ENCODE peak calls at places on chromosomes 12 and 14, in seven cellular contexts. One of them, this sample, is unnamed.

GRCh38 chr12:47082963-47083621 is 3.3 kb upstream of the AMIGO2 start:
- DNase-seq in Peyer's patch: no peak
- DNase-seq in adrenal gland: no peak
- DNase-seq in sigmoid colon: no peak
- DNase-seq in IMR-90: peak; percentile 95
- DNase-seq in ovary: no peak
- DNase-seq in breast epithelium: no peak
- DNase-seq in this sample: no peak

GRCh38 chr14:103091041-103091882 is 3.3 kb upstream of the EXOC3L4 start:
- DNase-seq in Peyer's patch: peak; percentile 90
- DNase-seq in adrenal gland: peak; percentile 55
- DNase-seq in sigmoid colon: no peak
- DNase-seq in IMR-90: peak; percentile 47
- DNase-seq in ovary: peak; percentile 71
- DNase-seq in breast epithelium: no peak
- DNase-seq in this sample: no peak

GRCh38 chr12:40248585-40249297 is 23.9 kb downstream of the LRRK2 start:
- DNase-seq in Peyer's patch: no peak
- DNase-seq in adrenal gland: no peak
- DNase-seq in sigmoid colon: no peak
- DNase-seq in IMR-90: no peak
- DNase-seq in ovary: no peak
- DNase-seq in breast epithelium: no peak
- DNase-seq in this sample: no peak

GRCh38 chr14:87233266-87233665 is 759.7 kb downstream of the GALC start:
- DNase-seq in Peyer's patch: no peak
- DNase-seq in adrenal gland: no peak
- DNase-seq in sigmoid colon: no peak
- DNase-seq in IMR-90: no peak
- DNase-seq in ovary: no peak
- DNase-seq in breast epithelium: no peak
- DNase-seq in this sample: no peak

GRCh38 chr12:106741247-106741646 is 33.2 kb upstream of the RIC8B start:
- DNase-seq in Peyer's patch: no peak
- DNase-seq in adrenal gland: no peak
- DNase-seq in sigmoid colon: no peak
- DNase-seq in IMR-90: no peak
- DNase-seq in ovary: no peak
- DNase-seq in breast epithelium: no peak
- DNase-seq in this sample: no peak

GRCh38 chr12:89350661-89351488 is 1.4 kb downstream of the DUSP6 start:
- DNase-seq in Peyer's patch: peak; percentile 54
- DNase-seq in adrenal gland: no peak
- DNase-seq in sigmoid colon: peak; percentile 69
- DNase-seq in IMR-90: no peak
- DNase-seq in ovary: no peak
- DNase-seq in breast epithelium: no peak
- DNase-seq in this sample: no peak

GRCh38 chr12:49462103-49462739 is 76.6 kb upstream of the KCNH3 start:
- DNase-seq in Peyer's patch: no peak
- DNase-seq in adrenal gland: peak; percentile 56
- DNase-seq in sigmoid colon: no peak
- DNase-seq in IMR-90: no peak
- DNase-seq in ovary: no peak
- DNase-seq in breast epithelium: no peak
- DNase-seq in this sample: no peak

GRCh38 chr12:47124451-47124850 is 44.7 kb upstream of the AMIGO2 start:
- DNase-seq in Peyer's patch: no peak
- DNase-seq in adrenal gland: no peak
- DNase-seq in sigmoid colon: no peak
- DNase-seq in IMR-90: peak; percentile 72
- DNase-seq in ovary: no peak
- DNase-seq in breast epithelium: no peak
- DNase-seq in this sample: no peak

GRCh38 chr14:89953602-89954001 is 928 bp downstream of the EFCAB11 start:
- DNase-seq in Peyer's patch: no peak
- DNase-seq in adrenal gland: no peak
- DNase-seq in sigmoid colon: no peak
- DNase-seq in IMR-90: no peak
- DNase-seq in ovary: no peak
- DNase-seq in breast epithelium: no peak
- DNase-seq in this sample: no peak

GRCh38 chr12:121454921-121455320 is 55.0 kb downstream of the RNF34 start:
- DNase-seq in Peyer's patch: no peak
- DNase-seq in adrenal gland: no peak
- DNase-seq in sigmoid colon: no peak
- DNase-seq in IMR-90: no peak
- DNase-seq in ovary: no peak
- DNase-seq in breast epithelium: no peak
- DNase-seq in this sample: no peak

GRCh38 chr12:131929530-131930456 is 717 bp downstream of the PUS1 start:
- DNase-seq in Peyer's patch: peak; percentile 60
- DNase-seq in adrenal gland: no peak
- DNase-seq in sigmoid colon: peak; percentile 68
- DNase-seq in IMR-90: peak; percentile 10
- DNase-seq in ovary: peak; percentile 47
- DNase-seq in breast epithelium: no peak
- DNase-seq in this sample: no peak

GRCh38 chr12:111156304-111156703 is 212.6 kb downstream of the PHETA1 start:
- DNase-seq in Peyer's patch: no peak
- DNase-seq in adrenal gland: no peak
- DNase-seq in sigmoid colon: no peak
- DNase-seq in IMR-90: no peak
- DNase-seq in ovary: no peak
- DNase-seq in breast epithelium: no peak
- DNase-seq in this sample: no peak

GRCh38 chr12:113334786-113335539 is at the start of gene SLC8B1:
- DNase-seq in Peyer's patch: peak; percentile 94
- DNase-seq in adrenal gland: peak; percentile 93
- DNase-seq in sigmoid colon: peak; percentile 94
- DNase-seq in IMR-90: peak; percentile 57
- DNase-seq in ovary: peak; percentile 96
- DNase-seq in breast epithelium: peak; percentile 89
- DNase-seq in this sample: peak; percentile 93

GRCh38 chr12:121812320-121812871 is 8.6 kb downstream of the SETD1B start:
- DNase-seq in Peyer's patch: peak; percentile 84
- DNase-seq in adrenal gland: peak; percentile 83
- DNase-seq in sigmoid colon: peak; percentile 89
- DNase-seq in IMR-90: peak; percentile 64
- DNase-seq in ovary: peak; percentile 76
- DNase-seq in breast epithelium: peak; percentile 81
- DNase-seq in this sample: no peak

GRCh38 chr12:48247181-48247966 is 44.3 kb upstream of the OR10AD1 start:
- DNase-seq in Peyer's patch: no peak
- DNase-seq in adrenal gland: no peak
- DNase-seq in sigmoid colon: no peak
- DNase-seq in IMR-90: no peak
- DNase-seq in ovary: no peak
- DNase-seq in breast epithelium: no peak
- DNase-seq in this sample: no peak

GRCh38 chr14:20630340-20631022 is 11.0 kb downstream of the OR6S1 start:
- DNase-seq in Peyer's patch: peak; percentile 53
- DNase-seq in adrenal gland: no peak
- DNase-seq in sigmoid colon: no peak
- DNase-seq in IMR-90: peak; percentile 58
- DNase-seq in ovary: peak; percentile 44
- DNase-seq in breast epithelium: no peak
- DNase-seq in this sample: no peak

GRCh38 chr12:11635341-11635740 is 14.1 kb upstream of the ETV6 start:
- DNase-seq in Peyer's patch: no peak
- DNase-seq in adrenal gland: no peak
- DNase-seq in sigmoid colon: no peak
- DNase-seq in IMR-90: no peak
- DNase-seq in ovary: no peak
- DNase-seq in breast epithelium: no peak
- DNase-seq in this sample: no peak

GRCh38 chr14:30214456-30215090 is 286.9 kb upstream of the PRKD1 start:
- DNase-seq in Peyer's patch: no peak
- DNase-seq in adrenal gland: peak; percentile 34
- DNase-seq in sigmoid colon: no peak
- DNase-seq in IMR-90: peak; percentile 85
- DNase-seq in ovary: no peak
- DNase-seq in breast epithelium: no peak
- DNase-seq in this sample: no peak

GRCh38 chr14:70957710-70958109 is 50.5 kb downstream of the PCNX1 start:
- DNase-seq in Peyer's patch: no peak
- DNase-seq in adrenal gland: no peak
- DNase-seq in sigmoid colon: no peak
- DNase-seq in IMR-90: no peak
- DNase-seq in ovary: no peak
- DNase-seq in breast epithelium: no peak
- DNase-seq in this sample: no peak

GRCh38 chr14:72610831-72611200 is 283.1 kb downstream of the DPF3 start:
- DNase-seq in Peyer's patch: no peak
- DNase-seq in adrenal gland: no peak
- DNase-seq in sigmoid colon: no peak
- DNase-seq in IMR-90: no peak
- DNase-seq in ovary: no peak
- DNase-seq in breast epithelium: no peak
- DNase-seq in this sample: peak; percentile 16

GRCh38 chr14:50943261-50943942 is 881 bp downstream of the PYGL start:
- DNase-seq in Peyer's patch: peak; percentile 59
- DNase-seq in adrenal gland: peak; percentile 55
- DNase-seq in sigmoid colon: peak; percentile 90
- DNase-seq in IMR-90: peak; percentile 28
- DNase-seq in ovary: peak; percentile 71
- DNase-seq in breast epithelium: no peak
- DNase-seq in this sample: peak; percentile 81

GRCh38 chr12:92933606-92934005 is 4.5 kb upstream of the EEA1 start:
- DNase-seq in Peyer's patch: no peak
- DNase-seq in adrenal gland: no peak
- DNase-seq in sigmoid colon: no peak
- DNase-seq in IMR-90: no peak
- DNase-seq in ovary: no peak
- DNase-seq in breast epithelium: no peak
- DNase-seq in this sample: no peak

GRCh38 chr12:113314121-113314529 is 20.8 kb downstream of the SLC8B1 start:
- DNase-seq in Peyer's patch: no peak
- DNase-seq in adrenal gland: no peak
- DNase-seq in sigmoid colon: no peak
- DNase-seq in IMR-90: peak; percentile 38
- DNase-seq in ovary: no peak
- DNase-seq in breast epithelium: no peak
- DNase-seq in this sample: no peak

GRCh38 chr12:52007158-52007921 is 594 bp downstream of the TAMALIN start:
- DNase-seq in Peyer's patch: peak; percentile 83
- DNase-seq in adrenal gland: no peak
- DNase-seq in sigmoid colon: peak; percentile 80
- DNase-seq in IMR-90: no peak
- DNase-seq in ovary: peak; percentile 78
- DNase-seq in breast epithelium: no peak
- DNase-seq in this sample: peak; percentile 85

GRCh38 chr12:109531411-109531810 is 41.9 kb downstream of the MMAB start:
- DNase-seq in Peyer's patch: no peak
- DNase-seq in adrenal gland: no peak
- DNase-seq in sigmoid colon: no peak
- DNase-seq in IMR-90: no peak
- DNase-seq in ovary: no peak
- DNase-seq in breast epithelium: no peak
- DNase-seq in this sample: no peak

GRCh38 chr12:53842686-53843085 is 90.9 kb upstream of the CISTR start:
- DNase-seq in Peyer's patch: no peak
- DNase-seq in adrenal gland: no peak
- DNase-seq in sigmoid colon: no peak
- DNase-seq in IMR-90: no peak
- DNase-seq in ovary: no peak
- DNase-seq in breast epithelium: no peak
- DNase-seq in this sample: no peak

GRCh38 chr14:76938092-76938500 is 90.4 kb downstream of the IRF2BPL start:
- DNase-seq in Peyer's patch: no peak
- DNase-seq in adrenal gland: peak; percentile 51
- DNase-seq in sigmoid colon: no peak
- DNase-seq in IMR-90: peak; percentile 39
- DNase-seq in ovary: no peak
- DNase-seq in breast epithelium: no peak
- DNase-seq in this sample: no peak

GRCh38 chr14:34554540-34555250 is 15.2 kb upstream of the EAPP start:
- DNase-seq in Peyer's patch: peak; percentile 44
- DNase-seq in adrenal gland: peak; percentile 24
- DNase-seq in sigmoid colon: peak; percentile 64
- DNase-seq in IMR-90: peak; percentile 37
- DNase-seq in ovary: no peak
- DNase-seq in breast epithelium: no peak
- DNase-seq in this sample: no peak
- TF ChIP-seq POLR2A in Peyer's patch: no peak
- TF ChIP-seq POLR2A in adrenal gland: no peak
- TF ChIP-seq POLR2A in sigmoid colon: no peak
- TF ChIP-seq POLR2A in IMR-90: peak; percentile 73
- TF ChIP-seq POLR2A in ovary: no peak
- TF ChIP-seq POLR2A in breast epithelium: no peak
- TF ChIP-seq POLR2A in this sample: no peak

DNA sequence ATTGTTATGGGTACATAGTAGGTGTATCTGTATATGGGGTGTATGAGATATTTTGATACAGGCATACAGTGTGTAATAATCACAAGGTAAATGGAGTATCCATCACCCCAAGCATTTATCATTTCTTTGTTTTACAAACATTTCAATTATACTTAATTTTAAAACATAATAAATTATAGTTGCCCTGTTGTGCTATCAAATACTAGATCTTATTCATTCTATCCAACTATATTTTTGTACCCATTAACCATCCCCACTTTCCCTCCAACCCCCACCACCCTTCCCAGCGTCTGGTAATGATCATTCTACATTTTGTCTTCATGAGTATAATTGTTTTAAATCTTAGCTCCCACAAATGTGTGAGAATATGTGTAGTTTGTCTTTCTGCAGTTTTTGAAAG is 302.6 kb downstream of the FOXG1 start:
- DNase-seq in Peyer's patch: no peak
- DNase-seq in adrenal gland: no peak
- DNase-seq in sigmoid colon: no peak
- DNase-seq in IMR-90: no peak
- DNase-seq in ovary: no peak
- DNase-seq in breast epithelium: no peak
- DNase-seq in this sample: no peak
- H3K27ac ChIP-seq in Peyer's patch: no peak overlapping the region
- H3K27ac ChIP-seq in adrenal gland: no peak overlapping the region
- H3K27ac ChIP-seq in sigmoid colon: no peak overlapping the region
- H3K27ac ChIP-seq in IMR-90: no peak overlapping the region
- H3K27ac ChIP-seq in ovary: no peak overlapping the region
- H3K27ac ChIP-seq in breast epithelium: no peak overlapping the region
- H3K27ac ChIP-seq in this sample: no peak overlapping the region

GRCh38 chr14:64338616-64339316 is 44.6 kb upstream of the ESR2 start:
- DNase-seq in Peyer's patch: peak; percentile 97
- DNase-seq in adrenal gland: peak; percentile 97
- DNase-seq in sigmoid colon: peak; percentile 98
- DNase-seq in IMR-90: peak; percentile 98
- DNase-seq in ovary: peak; percentile 92
- DNase-seq in breast epithelium: peak; percentile 94
- DNase-seq in this sample: peak; percentile 95
- TF ChIP-seq POLR2A in Peyer's patch: peak; percentile 36
- TF ChIP-seq POLR2A in adrenal gland: peak; percentile 72
- TF ChIP-seq POLR2A in sigmoid colon: peak; percentile 58
- TF ChIP-seq POLR2A in IMR-90: no peak
- TF ChIP-seq POLR2A in ovary: peak; percentile 56
- TF ChIP-seq POLR2A in breast epithelium: peak; percentile 67
- TF ChIP-seq POLR2A in this sample: no peak

DNA sequence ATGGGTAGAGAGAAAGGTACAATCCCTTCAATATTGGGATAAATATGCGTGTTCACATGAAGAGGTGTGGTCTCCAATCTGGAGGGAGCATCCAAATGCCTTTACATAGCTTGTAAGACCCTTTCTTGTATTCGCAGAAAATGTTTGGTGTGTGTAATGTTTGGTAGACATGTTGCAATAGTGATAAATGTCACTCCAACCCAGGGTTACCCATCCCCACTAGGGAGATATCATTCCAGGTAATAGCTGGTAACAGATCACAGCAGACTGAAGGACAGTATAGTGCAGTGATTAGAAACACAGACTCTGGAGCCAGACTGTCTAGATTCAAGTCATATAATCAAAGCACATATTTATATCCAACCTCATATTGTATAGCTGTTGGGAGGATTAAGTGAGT is 733.6 kb upstream of the TBX3 start:
- DNase-seq in Peyer's patch: no peak
- DNase-seq in adrenal gland: no peak
- DNase-seq in sigmoid colon: no peak
- DNase-seq in IMR-90: no peak
- DNase-seq in ovary: no peak
- DNase-seq in breast epithelium: no peak
- DNase-seq in this sample: no peak
- H3K27ac ChIP-seq in Peyer's patch: no peak overlapping the region
- H3K27ac ChIP-seq in adrenal gland: no peak overlapping the region
- H3K27ac ChIP-seq in sigmoid colon: no peak overlapping the region
- H3K27ac ChIP-seq in IMR-90: no peak overlapping the region
- H3K27ac ChIP-seq in ovary: no peak overlapping the region
- H3K27ac ChIP-seq in breast epithelium: no peak overlapping the region
- H3K27ac ChIP-seq in this sample: no peak overlapping the region